ENCODE peak calls at places on chromosome 10, in nine cellular contexts. One of them, this sample, is unnamed.
A peak's percentile ranks its signal among the peaks of the same experiment; 100 is the strongest.

GRCh38 chr10:4234661-4235060 is 449.7 kb upstream of the KLF6 start:
- DNase-seq in cardiac fibroblast: no peak
- DNase-seq in lower lobe of right lung: no peak
- DNase-seq in cardiac muscle cell: no peak
- DNase-seq in foreskin keratinocyte: no peak
- DNase-seq in heart right ventricle: no peak
- DNase-seq in AG10803: no peak
- DNase-seq in dorsolateral prefrontal cortex: no peak
- DNase-seq in GM06990: no peak
- DNase-seq in this sample: no peak

GRCh38 chr10:125514206-125515162 is 168.5 kb downstream of the TEX36 start:
- DNase-seq in lower lobe of right lung: no peak
- DNase-seq in cardiac fibroblast: no peak
- DNase-seq in dorsolateral prefrontal cortex: no peak
- DNase-seq in GM06990: no peak
- DNase-seq in heart right ventricle: no peak
- DNase-seq in foreskin keratinocyte: no peak
- DNase-seq in cardiac muscle cell: no peak
- DNase-seq in AG10803: peak; percentile 4
- DNase-seq in this sample: no peak

GRCh38 chr10:115936926-115937755 is 335.9 kb downstream of the GFRA1 start:
- DNase-seq in dorsolateral prefrontal cortex: no peak
- DNase-seq in heart right ventricle: no peak
- DNase-seq in cardiac fibroblast: no peak
- DNase-seq in foreskin keratinocyte: peak; percentile 86
- DNase-seq in cardiac muscle cell: no peak
- DNase-seq in GM06990: no peak
- DNase-seq in lower lobe of right lung: no peak
- DNase-seq in AG10803: peak; percentile 71
- DNase-seq in this sample: no peak

GRCh38 chr10:31646519-31646918 is 282.1 kb downstream of the ARHGAP12 start:
- DNase-seq in GM06990: no peak
- DNase-seq in AG10803: no peak
- DNase-seq in dorsolateral prefrontal cortex: no peak
- DNase-seq in lower lobe of right lung: no peak
- DNase-seq in heart right ventricle: no peak
- DNase-seq in cardiac muscle cell: no peak
- DNase-seq in cardiac fibroblast: no peak
- DNase-seq in foreskin keratinocyte: peak; percentile 36
- DNase-seq in this sample: no peak

GRCh38 chr10:9075420-9075819 is 1020.9 kb downstream of the GATA3 start:
- DNase-seq in cardiac muscle cell: no peak
- DNase-seq in AG10803: no peak
- DNase-seq in dorsolateral prefrontal cortex: no peak
- DNase-seq in cardiac fibroblast: no peak
- DNase-seq in GM06990: no peak
- DNase-seq in foreskin keratinocyte: no peak
- DNase-seq in lower lobe of right lung: no peak
- DNase-seq in heart right ventricle: no peak
- DNase-seq in this sample: no peak

GRCh38 chr10:97676770-97677581 is 10.1 kb downstream of the AVPI1 start:
- DNase-seq in heart right ventricle: no peak
- DNase-seq in foreskin keratinocyte: peak; percentile 50
- DNase-seq in AG10803: peak; percentile 63
- DNase-seq in cardiac fibroblast: peak; percentile 77
- DNase-seq in cardiac muscle cell: peak; percentile 69
- DNase-seq in dorsolateral prefrontal cortex: no peak
- DNase-seq in GM06990: peak; percentile 28
- DNase-seq in lower lobe of right lung: no peak
- DNase-seq in this sample: peak; percentile 72

GRCh38 chr10:110829721-110830410 is 41.9 kb upstream of the PDCD4 start:
- DNase-seq in dorsolateral prefrontal cortex: no peak
- DNase-seq in lower lobe of right lung: no peak
- DNase-seq in cardiac muscle cell: no peak
- DNase-seq in cardiac fibroblast: no peak
- DNase-seq in foreskin keratinocyte: no peak
- DNase-seq in GM06990: no peak
- DNase-seq in AG10803: no peak
- DNase-seq in heart right ventricle: no peak
- DNase-seq in this sample: no peak

GRCh38 chr10:22477365-22478287 is 132.3 kb downstream of the SPAG6 start:
- DNase-seq in cardiac muscle cell: peak; percentile 55
- DNase-seq in heart right ventricle: no peak
- DNase-seq in dorsolateral prefrontal cortex: no peak
- DNase-seq in GM06990: no peak
- DNase-seq in foreskin keratinocyte: no peak
- DNase-seq in cardiac fibroblast: no peak
- DNase-seq in AG10803: no peak
- DNase-seq in lower lobe of right lung: no peak
- DNase-seq in this sample: no peak

GRCh38 chr10:129631011-129631410 is 164.0 kb downstream of the MGMT start:
- DNase-seq in cardiac fibroblast: no peak
- DNase-seq in heart right ventricle: no peak
- DNase-seq in dorsolateral prefrontal cortex: no peak
- DNase-seq in cardiac muscle cell: no peak
- DNase-seq in lower lobe of right lung: no peak
- DNase-seq in foreskin keratinocyte: no peak
- DNase-seq in GM06990: no peak
- DNase-seq in AG10803: no peak
- DNase-seq in this sample: no peak

GRCh38 chr10:35412900-35413491 is 76.7 kb downstream of the CCNY start:
- DNase-seq in cardiac muscle cell: no peak
- DNase-seq in AG10803: peak; percentile 44
- DNase-seq in GM06990: no peak
- DNase-seq in dorsolateral prefrontal cortex: no peak
- DNase-seq in foreskin keratinocyte: peak; percentile 83
- DNase-seq in lower lobe of right lung: no peak
- DNase-seq in cardiac fibroblast: no peak
- DNase-seq in heart right ventricle: no peak
- DNase-seq in this sample: no peak

GRCh38 chr10:132511692-132512442 is 25.7 kb upstream of the INPP5A start:
- DNase-seq in foreskin keratinocyte: no peak
- DNase-seq in dorsolateral prefrontal cortex: no peak
- DNase-seq in heart right ventricle: no peak
- DNase-seq in lower lobe of right lung: no peak
- DNase-seq in cardiac fibroblast: peak; percentile 71
- DNase-seq in GM06990: no peak
- DNase-seq in cardiac muscle cell: no peak
- DNase-seq in AG10803: no peak
- DNase-seq in this sample: no peak

GRCh38 chr10:66215005-66215404 is 710.8 kb upstream of the LRRTM3 start:
- DNase-seq in cardiac muscle cell: no peak
- DNase-seq in lower lobe of right lung: no peak
- DNase-seq in AG10803: no peak
- DNase-seq in GM06990: no peak
- DNase-seq in dorsolateral prefrontal cortex: no peak
- DNase-seq in cardiac fibroblast: no peak
- DNase-seq in heart right ventricle: no peak
- DNase-seq in foreskin keratinocyte: no peak
- DNase-seq in this sample: no peak

GRCh38 chr10:22824984-22825383 is 102.9 kb upstream of the ARMC3 start:
- DNase-seq in cardiac fibroblast: no peak
- DNase-seq in foreskin keratinocyte: peak; percentile 85
- DNase-seq in heart right ventricle: no peak
- DNase-seq in dorsolateral prefrontal cortex: no peak
- DNase-seq in lower lobe of right lung: no peak
- DNase-seq in AG10803: peak; percentile 59
- DNase-seq in GM06990: no peak
- DNase-seq in cardiac muscle cell: no peak
- DNase-seq in this sample: no peak

GRCh38 chr10:84360634-84361365 is 32.4 kb downstream of the CCSER2 start:
- DNase-seq in GM06990: no peak
- DNase-seq in AG10803: peak; percentile 49
- DNase-seq in cardiac muscle cell: peak; percentile 34
- DNase-seq in foreskin keratinocyte: peak; percentile 10
- DNase-seq in cardiac fibroblast: peak; percentile 38
- DNase-seq in dorsolateral prefrontal cortex: no peak
- DNase-seq in lower lobe of right lung: no peak
- DNase-seq in heart right ventricle: no peak
- DNase-seq in this sample: no peak

GRCh38 chr10:119575506-119575905 is 21.3 kb downstream of the TIAL1 start:
- DNase-seq in cardiac muscle cell: no peak
- DNase-seq in GM06990: no peak
- DNase-seq in AG10803: peak; percentile 31
- DNase-seq in dorsolateral prefrontal cortex: no peak
- DNase-seq in cardiac fibroblast: peak; percentile 41
- DNase-seq in foreskin keratinocyte: peak; percentile 22
- DNase-seq in heart right ventricle: no peak
- DNase-seq in lower lobe of right lung: no peak
- DNase-seq in this sample: no peak

GRCh38 chr10:97659589-97659988 is 19.1 kb downstream of the PI4K2A start:
- DNase-seq in lower lobe of right lung: no peak
- DNase-seq in cardiac muscle cell: no peak
- DNase-seq in GM06990: no peak
- DNase-seq in foreskin keratinocyte: no peak
- DNase-seq in dorsolateral prefrontal cortex: no peak
- DNase-seq in cardiac fibroblast: peak; percentile 77
- DNase-seq in heart right ventricle: no peak
- DNase-seq in AG10803: peak; percentile 83
- DNase-seq in this sample: no peak

GRCh38 chr10:74071151-74071550 is 73.2 kb downstream of the VCL start:
- DNase-seq in lower lobe of right lung: no peak
- DNase-seq in dorsolateral prefrontal cortex: no peak
- DNase-seq in AG10803: peak; percentile 95
- DNase-seq in cardiac fibroblast: peak; percentile 85
- DNase-seq in foreskin keratinocyte: no peak
- DNase-seq in GM06990: no peak
- DNase-seq in cardiac muscle cell: no peak
- DNase-seq in heart right ventricle: peak; percentile 54
- DNase-seq in this sample: no peak

GRCh38 chr10:58175990-58176910 is 91.4 kb downstream of the IPMK start:
- DNase-seq in heart right ventricle: no peak
- DNase-seq in cardiac fibroblast: peak; percentile 63
- DNase-seq in AG10803: peak; percentile 8
- DNase-seq in dorsolateral prefrontal cortex: no peak
- DNase-seq in foreskin keratinocyte: no peak
- DNase-seq in GM06990: no peak
- DNase-seq in lower lobe of right lung: no peak
- DNase-seq in cardiac muscle cell: peak; percentile 70
- DNase-seq in this sample: no peak

DNA sequence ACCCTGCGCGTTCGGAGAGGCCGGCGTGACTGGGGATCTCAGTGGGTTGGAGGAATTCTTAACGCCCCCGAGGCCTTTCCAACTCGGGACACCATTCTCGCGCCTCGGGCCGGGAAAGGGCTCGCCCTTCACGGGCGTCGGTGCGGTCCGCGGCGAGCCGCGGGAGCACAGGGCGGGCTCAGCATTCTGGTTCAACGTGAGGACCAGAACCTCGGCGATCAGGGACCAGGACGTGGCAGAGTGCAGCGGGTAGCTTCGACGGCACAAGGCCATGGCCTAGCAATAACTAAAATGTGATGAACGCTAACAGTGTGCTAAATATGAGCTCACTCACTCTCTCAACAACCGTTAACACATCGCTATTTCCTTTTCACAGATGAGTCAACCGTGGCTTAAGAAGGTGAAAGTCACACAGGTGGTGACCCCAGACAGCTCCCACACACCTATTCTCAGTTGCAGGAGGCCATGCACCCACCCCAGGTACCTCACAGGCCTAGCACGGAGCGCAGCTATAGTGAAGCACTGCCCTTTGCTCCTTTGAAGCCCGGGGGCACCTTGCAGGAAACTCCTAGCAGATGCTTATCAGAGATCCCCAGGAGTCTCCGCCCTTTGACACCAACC is 4.5 kb upstream of the EMX2 start:
- DNase-seq in AG10803: peak; percentile 68
- DNase-seq in cardiac fibroblast: no peak
- DNase-seq in dorsolateral prefrontal cortex: no peak
- DNase-seq in heart right ventricle: no peak
- DNase-seq in lower lobe of right lung: no peak
- DNase-seq in cardiac muscle cell: no peak
- DNase-seq in GM06990: no peak
- DNase-seq in foreskin keratinocyte: peak; percentile 36
- DNase-seq in this sample: no peak
- TF ChIP-seq CTCF in AG10803: no peak
- TF ChIP-seq CTCF in cardiac fibroblast: no peak
- TF ChIP-seq CTCF in dorsolateral prefrontal cortex: no peak
- TF ChIP-seq CTCF in heart right ventricle: no peak
- TF ChIP-seq CTCF in lower lobe of right lung: no peak
- TF ChIP-seq CTCF in cardiac muscle cell: no peak
- TF ChIP-seq CTCF in GM06990: no peak
- TF ChIP-seq CTCF in foreskin keratinocyte: no peak
- TF ChIP-seq CTCF in this sample: no peak

GRCh38 chr10:29482591-29483421 is 152.0 kb downstream of the SVIL start:
- DNase-seq in dorsolateral prefrontal cortex: no peak
- DNase-seq in lower lobe of right lung: no peak
- DNase-seq in AG10803: peak; percentile 67
- DNase-seq in foreskin keratinocyte: no peak
- DNase-seq in GM06990: no peak
- DNase-seq in cardiac muscle cell: no peak
- DNase-seq in cardiac fibroblast: peak; percentile 60
- DNase-seq in heart right ventricle: no peak
- DNase-seq in this sample: no peak
- TF ChIP-seq CTCF in dorsolateral prefrontal cortex: no peak
- TF ChIP-seq CTCF in lower lobe of right lung: no peak
- TF ChIP-seq CTCF in AG10803: peak; percentile 11
- TF ChIP-seq CTCF in foreskin keratinocyte: no peak
- TF ChIP-seq CTCF in GM06990: no peak
- TF ChIP-seq CTCF in cardiac muscle cell: no peak
- TF ChIP-seq CTCF in cardiac fibroblast: no peak
- TF ChIP-seq CTCF in heart right ventricle: no peak
- TF ChIP-seq CTCF in this sample: no peak

GRCh38 chr10:101144053-101144452 is 13.0 kb downstream of the TLX1 start:
- DNase-seq in dorsolateral prefrontal cortex: no peak
- DNase-seq in foreskin keratinocyte: no peak
- DNase-seq in heart right ventricle: no peak
- DNase-seq in GM06990: no peak
- DNase-seq in lower lobe of right lung: no peak
- DNase-seq in cardiac muscle cell: no peak
- DNase-seq in cardiac fibroblast: no peak
- DNase-seq in AG10803: no peak
- DNase-seq in this sample: no peak
- TF ChIP-seq CTCF in dorsolateral prefrontal cortex: no peak
- TF ChIP-seq CTCF in foreskin keratinocyte: no peak
- TF ChIP-seq CTCF in heart right ventricle: no peak
- TF ChIP-seq CTCF in GM06990: no peak
- TF ChIP-seq CTCF in lower lobe of right lung: no peak
- TF ChIP-seq CTCF in cardiac muscle cell: no peak
- TF ChIP-seq CTCF in cardiac fibroblast: no peak
- TF ChIP-seq CTCF in AG10803: no peak
- TF ChIP-seq CTCF in this sample: no peak

DNA sequence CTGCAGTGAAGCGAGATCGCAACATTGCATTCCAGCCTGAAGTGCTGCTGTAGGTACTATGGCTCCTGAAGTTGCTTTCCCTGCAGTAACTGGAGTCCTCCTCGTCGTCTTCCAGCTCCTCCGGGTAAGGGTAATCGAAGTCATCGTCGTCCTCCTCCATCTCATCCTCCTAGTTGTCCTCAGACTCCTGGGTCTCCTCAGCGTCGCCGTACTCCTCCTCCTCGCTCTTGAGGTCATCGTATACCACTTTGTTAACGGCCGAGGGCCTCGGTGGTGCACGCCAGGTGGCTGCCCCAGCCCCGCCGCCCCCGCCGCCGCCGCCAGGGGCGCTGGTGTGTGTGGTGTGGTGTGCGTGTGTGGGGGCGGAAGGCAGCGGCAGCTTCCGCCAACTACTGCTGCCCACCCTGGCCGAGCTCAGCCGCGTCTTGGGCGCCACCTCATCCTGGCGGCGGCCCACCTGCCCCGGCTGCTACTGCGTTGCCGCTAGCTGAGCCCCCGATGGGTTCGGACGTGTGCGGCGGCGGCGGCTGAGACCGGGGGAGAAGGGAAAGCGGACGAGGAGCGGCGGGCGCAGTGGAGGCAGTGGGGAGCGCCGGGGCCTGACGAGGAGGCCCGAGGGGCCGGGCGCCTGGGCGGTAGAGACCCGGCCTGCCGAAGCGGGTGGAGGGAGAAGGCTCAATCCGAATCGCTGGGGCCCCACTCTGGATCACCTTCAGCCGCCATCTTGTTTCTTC is 11.8 kb upstream of the ACBD5 start:
- DNase-seq in foreskin keratinocyte: peak; percentile 38
- DNase-seq in lower lobe of right lung: peak; percentile 85
- DNase-seq in cardiac muscle cell: no peak
- DNase-seq in heart right ventricle: peak; percentile 65
- DNase-seq in cardiac fibroblast: peak; percentile 73
- DNase-seq in GM06990: peak; percentile 85
- DNase-seq in AG10803: peak; percentile 65
- DNase-seq in dorsolateral prefrontal cortex: no peak
- DNase-seq in this sample: no peak
- TF ChIP-seq CTCF in foreskin keratinocyte: peak; percentile 53
- TF ChIP-seq CTCF in lower lobe of right lung: peak; percentile 88
- TF ChIP-seq CTCF in cardiac muscle cell: peak; percentile 29
- TF ChIP-seq CTCF in heart right ventricle: peak; percentile 94
- TF ChIP-seq CTCF in cardiac fibroblast: peak; percentile 18
- TF ChIP-seq CTCF in GM06990: peak; percentile 40
- TF ChIP-seq CTCF in AG10803: peak; percentile 28
- TF ChIP-seq CTCF in dorsolateral prefrontal cortex: peak; percentile 48
- TF ChIP-seq CTCF in this sample: no peak

This sample was measured in D721Med.